ENCODE peak calls at places on chromosomes 1 and 21, in six cellular contexts. One of them, this sample, is unnamed.

GRCh38 chr21:44800971-44801467 is 601 bp downstream of the UBE2G2 start:
- DNase-seq in HCT116: peak
- DNase-seq in H1: no peak
- DNase-seq in HepG2: peak
- DNase-seq in GM12878: no peak
- DNase-seq in K562: peak
- DNase-seq in this sample: no peak

GRCh38 chr1:87330201-87330953 is 1.7 kb downstream of the LMO4 start:
- DNase-seq in GM12878: no peak
- DNase-seq in K562: no peak
- DNase-seq in HCT116: no peak
- DNase-seq in H1: peak
- DNase-seq in HepG2: no peak
- DNase-seq in this sample: peak

GRCh38 chr1:209850342-209850979 is 22.7 kb downstream of the UTP25 start:
- DNase-seq in GM12878: no peak
- DNase-seq in K562: peak
- DNase-seq in HCT116: peak
- DNase-seq in H1: peak
- DNase-seq in HepG2: peak
- DNase-seq in this sample: peak

GRCh38 chr1:154860154-154860870 is 9.8 kb downstream of the KCNN3 start:
- DNase-seq in HCT116: no peak
- DNase-seq in HepG2: no peak
- DNase-seq in H1: no peak
- DNase-seq in GM12878: peak
- DNase-seq in K562: no peak
- DNase-seq in this sample: no peak

GRCh38 chr1:29519733-29520132 is 283.4 kb downstream of the PTPRU start:
- DNase-seq in HepG2: no peak
- DNase-seq in GM12878: no peak
- DNase-seq in K562: no peak
- DNase-seq in H1: no peak
- DNase-seq in HCT116: no peak
- DNase-seq in this sample: peak

GRCh38 chr1:197736689-197737088 is 38.6 kb downstream of the DENND1B start:
- DNase-seq in HCT116: no peak
- DNase-seq in HepG2: no peak
- DNase-seq in K562: no peak
- DNase-seq in H1: no peak
- DNase-seq in GM12878: no peak
- DNase-seq in this sample: no peak

GRCh38 chr1:10610901-10611600 is 136.3 kb downstream of the PEX14 start:
- DNase-seq in GM12878: no peak
- DNase-seq in H1: no peak
- DNase-seq in K562: no peak
- DNase-seq in HepG2: no peak
- DNase-seq in HCT116: no peak
- DNase-seq in this sample: no peak

GRCh38 chr1:213014642-213015041 is 1.0 kb downstream of the ANGEL2 start:
- DNase-seq in GM12878: no peak
- DNase-seq in HCT116: no peak
- DNase-seq in K562: no peak
- DNase-seq in HepG2: peak
- DNase-seq in H1: no peak
- DNase-seq in this sample: no peak

GRCh38 chr21:45017376-45017960 is 56.9 kb upstream of the ADARB1 start:
- DNase-seq in K562: no peak
- DNase-seq in HCT116: no peak
- DNase-seq in H1: no peak
- DNase-seq in HepG2: no peak
- DNase-seq in GM12878: no peak
- DNase-seq in this sample: peak

GRCh38 chr1:40897499-40897898 is 35.3 kb upstream of the CITED4 start:
- DNase-seq in GM12878: no peak
- DNase-seq in HCT116: no peak
- DNase-seq in K562: no peak
- DNase-seq in H1: no peak
- DNase-seq in HepG2: no peak
- DNase-seq in this sample: no peak

GRCh38 chr1:54510715-54511270 is 37.2 kb upstream of the ACOT11 start:
- DNase-seq in HepG2: no peak
- DNase-seq in H1: no peak
- DNase-seq in HCT116: no peak
- DNase-seq in GM12878: no peak
- DNase-seq in K562: no peak
- DNase-seq in this sample: no peak

DNA sequence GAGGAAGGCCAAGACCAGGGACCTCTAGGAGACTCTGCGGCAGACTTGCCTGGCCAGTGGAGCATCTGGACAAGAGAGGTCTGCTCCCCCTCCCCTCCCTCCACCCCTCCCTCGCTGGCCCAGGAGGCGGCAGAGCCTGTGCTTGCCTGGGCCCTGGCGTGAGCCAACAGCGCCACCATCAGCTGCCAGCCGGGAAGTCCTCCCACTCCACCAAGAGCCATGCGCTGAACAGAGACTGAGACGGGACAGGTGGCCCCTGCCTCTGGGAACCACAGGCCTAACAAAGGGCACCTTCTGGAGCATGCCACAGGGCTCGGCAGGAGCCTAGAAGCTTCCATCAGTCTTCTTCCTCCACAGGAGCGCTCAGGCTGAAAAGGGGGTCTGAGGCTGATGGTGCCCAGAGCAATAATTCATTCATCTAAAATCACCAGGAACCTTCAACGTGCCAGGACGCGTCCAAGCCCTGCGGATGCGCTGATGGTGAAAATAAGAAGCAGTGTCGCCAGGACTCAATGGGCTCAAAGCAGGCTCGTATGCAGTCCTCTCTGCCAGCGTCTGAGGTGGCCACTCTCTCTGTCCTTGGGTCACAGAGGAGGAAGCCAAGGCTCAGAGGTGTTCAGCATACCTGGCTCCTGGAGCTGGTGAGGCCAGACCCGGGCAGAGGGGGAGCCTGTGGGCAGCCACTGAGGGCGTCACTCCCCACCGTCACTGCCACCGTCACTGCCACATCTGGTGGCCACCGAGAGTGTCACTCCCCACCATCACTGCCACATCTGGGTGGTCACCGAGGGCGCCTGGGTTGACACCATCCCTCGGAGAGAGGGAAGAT is 161.2 kb downstream of the NPHP4 start:
- DNase-seq in K562: peak
- DNase-seq in H1: peak
- DNase-seq in HCT116: no peak
- DNase-seq in GM12878: no peak
- DNase-seq in HepG2: no peak
- DNase-seq in this sample: peak
- TF ChIP-seq ATF3 in K562: no peak
- TF ChIP-seq ATF3 in H1: no peak
- TF ChIP-seq ATF3 in HCT116: no peak
- TF ChIP-seq ATF3 in GM12878: no peak
- TF ChIP-seq ATF3 in HepG2: no peak
- TF ChIP-seq ATF3 in this sample: no peak

GRCh38 chr1:17632541-17633193 is 93.2 kb downstream of the ARHGEF10L start:
- DNase-seq in H1: no peak
- DNase-seq in K562: no peak
- DNase-seq in HepG2: no peak
- DNase-seq in GM12878: no peak
- DNase-seq in HCT116: no peak
- DNase-seq in this sample: no peak

GRCh38 chr1:17632106-17632505 is 92.6 kb downstream of the ARHGEF10L start:
- DNase-seq in HepG2: no peak
- DNase-seq in GM12878: no peak
- DNase-seq in K562: no peak
- DNase-seq in HCT116: no peak
- DNase-seq in H1: no peak
- DNase-seq in this sample: no peak

GRCh38 chr1:17629460-17629859 is 90.0 kb downstream of the ARHGEF10L start:
- DNase-seq in GM12878: no peak
- DNase-seq in HepG2: no peak
- DNase-seq in H1: peak
- DNase-seq in HCT116: no peak
- DNase-seq in K562: peak
- DNase-seq in this sample: peak

GRCh38 chr1:17631410-17631809 is 91.9 kb downstream of the ARHGEF10L start:
- DNase-seq in GM12878: no peak
- DNase-seq in K562: no peak
- DNase-seq in HepG2: no peak
- DNase-seq in H1: no peak
- DNase-seq in HCT116: no peak
- DNase-seq in this sample: no peak

DNA sequence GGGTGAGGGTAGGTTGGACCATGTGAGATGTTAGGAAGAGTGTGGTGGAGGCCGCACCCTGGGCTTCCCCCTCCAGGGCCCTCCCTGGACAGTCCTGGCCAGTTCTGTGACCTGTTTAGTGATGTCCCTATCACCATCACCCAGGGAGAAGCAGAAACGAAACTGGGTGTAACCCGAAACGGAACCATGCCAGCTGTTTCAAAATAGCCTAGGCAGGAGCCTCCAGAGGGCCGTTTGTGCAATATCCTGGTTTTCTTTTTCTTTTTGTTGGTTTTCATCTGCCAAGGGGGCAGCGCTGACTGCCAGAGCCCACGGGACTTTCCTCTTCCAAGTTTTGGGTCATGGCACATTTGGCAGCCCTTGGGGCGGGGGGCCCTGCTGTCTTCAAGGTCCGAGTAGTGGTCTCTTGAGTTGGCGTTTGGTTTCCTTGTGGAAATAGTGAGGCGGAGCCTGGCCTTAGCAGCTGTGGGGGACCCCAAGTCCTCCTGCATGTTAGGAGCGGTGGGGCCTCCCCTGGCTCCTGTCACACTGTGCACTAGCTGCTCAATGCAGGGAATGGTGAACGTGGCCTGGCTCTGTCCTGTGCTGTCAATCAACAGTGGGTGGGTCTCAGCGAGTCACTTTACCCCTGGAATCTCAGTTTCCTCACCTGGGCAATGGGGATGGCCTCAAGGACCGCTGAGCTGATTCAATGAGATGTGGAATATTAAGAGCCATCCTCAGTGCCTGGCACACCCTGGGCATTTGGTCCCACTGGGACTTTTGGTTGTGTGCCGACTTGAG is 90.7 kb downstream of the ARHGEF10L start:
- DNase-seq in GM12878: no peak
- DNase-seq in HCT116: no peak
- DNase-seq in HepG2: no peak
- DNase-seq in K562: no peak
- DNase-seq in H1: no peak
- DNase-seq in this sample: no peak
- TF ChIP-seq ATF3 in GM12878: no peak
- TF ChIP-seq ATF3 in HCT116: no peak
- TF ChIP-seq ATF3 in HepG2: no peak
- TF ChIP-seq ATF3 in K562: no peak
- TF ChIP-seq ATF3 in H1: no peak
- TF ChIP-seq ATF3 in this sample: no peak

DNA sequence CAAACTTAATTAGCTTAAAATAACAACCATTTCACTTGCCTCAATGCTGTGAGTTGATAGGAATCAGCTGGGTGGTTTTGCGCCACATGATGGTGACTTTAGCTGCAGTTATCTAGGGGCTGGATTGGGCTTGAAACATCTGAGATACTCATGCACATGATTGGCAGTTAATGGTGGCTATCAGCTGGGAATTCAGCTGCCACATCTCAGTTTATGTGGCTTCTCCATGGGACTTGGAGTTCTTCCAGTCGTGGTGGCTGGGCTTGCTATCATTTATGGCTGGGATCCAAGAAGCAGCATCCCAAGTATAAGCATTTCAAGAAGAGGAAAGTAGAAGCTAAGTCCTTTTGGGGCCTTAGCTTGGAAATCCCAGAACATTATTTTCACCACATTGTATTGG is 36.4 kb downstream of the PDC start:
- DNase-seq in HepG2: no peak
- DNase-seq in H1: no peak
- DNase-seq in K562: no peak
- DNase-seq in HCT116: no peak
- DNase-seq in GM12878: no peak
- DNase-seq in this sample: no peak
- TF ChIP-seq ATF3 in HepG2: no peak
- TF ChIP-seq ATF3 in H1: no peak
- TF ChIP-seq ATF3 in K562: no peak
- TF ChIP-seq ATF3 in HCT116: no peak
- TF ChIP-seq ATF3 in GM12878: no peak
- TF ChIP-seq ATF3 in this sample: no peak

GRCh38 chr1:85237613-85238012 is 21.8 kb downstream of the C1orf52 start:
- DNase-seq in H1: no peak
- DNase-seq in GM12878: no peak
- DNase-seq in HCT116: no peak
- DNase-seq in K562: no peak
- DNase-seq in HepG2: no peak
- DNase-seq in this sample: no peak

GRCh38 chr1:85243336-85243735 is 16.1 kb downstream of the C1orf52 start:
- DNase-seq in K562: no peak
- DNase-seq in H1: no peak
- DNase-seq in HepG2: no peak
- DNase-seq in HCT116: no peak
- DNase-seq in GM12878: no peak
- DNase-seq in this sample: no peak

GRCh38 chr1:85240659-85241058 is 18.8 kb downstream of the C1orf52 start:
- DNase-seq in HCT116: no peak
- DNase-seq in GM12878: no peak
- DNase-seq in H1: no peak
- DNase-seq in HepG2: no peak
- DNase-seq in K562: no peak
- DNase-seq in this sample: no peak

GRCh38 chr1:85244271-85245053 is 15.0 kb downstream of the C1orf52 start:
- DNase-seq in K562: no peak
- DNase-seq in GM12878: no peak
- DNase-seq in HepG2: no peak
- DNase-seq in HCT116: no peak
- DNase-seq in H1: no peak
- DNase-seq in this sample: no peak

DNA sequence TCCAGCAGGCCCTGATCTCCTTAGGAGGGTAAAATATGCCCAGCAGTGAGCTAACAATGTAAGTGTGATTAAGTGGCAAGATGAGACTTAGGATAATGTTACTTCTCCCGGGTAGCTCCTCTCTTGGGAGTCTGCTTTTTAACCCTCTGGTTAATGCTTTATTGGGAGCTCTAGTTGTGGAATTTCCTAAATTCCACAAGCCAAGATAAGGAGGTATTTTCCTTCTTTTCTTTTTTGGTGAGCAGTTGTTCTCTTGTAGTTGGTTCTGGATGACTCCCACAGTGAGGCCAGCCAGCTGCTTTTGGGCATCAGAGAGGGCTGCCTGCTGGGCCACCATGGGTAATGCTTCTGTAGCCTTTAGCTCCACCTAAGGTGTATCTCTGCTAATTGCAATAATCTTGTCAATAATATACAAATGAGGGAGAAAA is 19.3 kb downstream of the C1orf52 start:
- DNase-seq in HepG2: no peak
- DNase-seq in H1: no peak
- DNase-seq in K562: no peak
- DNase-seq in GM12878: no peak
- DNase-seq in HCT116: no peak
- DNase-seq in this sample: peak
- TF ChIP-seq ATF3 in HepG2: no peak
- TF ChIP-seq ATF3 in H1: no peak
- TF ChIP-seq ATF3 in K562: no peak
- TF ChIP-seq ATF3 in GM12878: no peak
- TF ChIP-seq ATF3 in HCT116: no peak
- TF ChIP-seq ATF3 in this sample: no peak